ENCODE peak calls at places on chromosome 6, in eight cellular contexts. G is adrenal gland; E is NCI-H1048; P is Calu3; Y is activated CD8-positive, alpha-beta memory T cell treated with anti-CD3 and anti-CD28 coated beads for 48 hours; Z is lung microvascular endothelial cell; X is hippocampal formation; L is NCI-H1930. D is an unnamed sample.

GRCh38 chr6:43609402-43609801 is 19.7 kb downstream of the GTPBP2 start:
- DNase-seq in G (no peak), E (no peak), P (no peak), Y (no peak), Z (no peak), X (no peak), L (no peak), D (no peak)

GRCh38 chr6:170107606-170108222 is 183.2 kb downstream of the DLL1 start:
- DNase-seq in G (peak; percentile 2), E (no peak), P (no peak), Y (no peak), Z (no peak), X (no peak), L (no peak), D (no peak)

GRCh38 chr6:24933868-24934401 is 1.8 kb downstream of the RIPOR2 start:
- DNase-seq in G (no peak), E (no peak), P (peak; percentile 36), Y (no peak), Z (peak; percentile 30), X (no peak), L (no peak), D (peak; percentile 61)

GRCh38 chr6:43269273-43270007 is 26.2 kb downstream of the TTBK1 start:
- DNase-seq in G (peak; percentile 53), E (no peak), P (peak; percentile 60), Y (no peak), Z (no peak), X (no peak), L (no peak), D (peak; percentile 44)

GRCh38 chr6:10414766-10415592 is at the start of gene TFAP2A:
- DNase-seq in G (no peak), E (no peak), P (peak; percentile 80), Y (no peak), Z (peak; percentile 37), X (no peak), L (no peak), D (no peak)

GRCh38 chr6:30060634-30060981 is 457 bp upstream of the POLR1H start:
- DNase-seq in G (peak; percentile 50), E (no peak), P (peak; percentile 23), Y (no peak), Z (peak; percentile 53), X (no peak), L (no peak), D (no peak)

GRCh38 chr6:47206626-47207025 is 103.1 kb downstream of the TNFRSF21 start:
- DNase-seq in G (no peak), E (no peak), P (no peak), Y (no peak), Z (no peak), X (no peak), L (no peak), D (no peak)

GRCh38 chr6:2363211-2363610 is 117.8 kb upstream of the GMDS start:
- DNase-seq in G (no peak), E (no peak), P (no peak), Y (no peak), Z (no peak), X (no peak), L (no peak), D (no peak)

GRCh38 chr6:129498950-129499870 is 210.8 kb downstream of the ARHGAP18 start:
- DNase-seq in G (no peak), E (no peak), P (peak; percentile 43), Y (no peak), Z (peak; percentile 67), X (peak; percentile 68), L (no peak), D (peak; percentile 41)

GRCh38 chr6:52904562-52905279 is 4.8 kb downstream of the GSTA3 start:
- DNase-seq in G (no peak), E (no peak), P (peak; percentile 9), Y (no peak), Z (peak; percentile 24), X (no peak), L (no peak), D (peak; percentile 5)

GRCh38 chr6:159229526-159229925 is 60.3 kb downstream of the FNDC1 start:
- DNase-seq in G (no peak), E (no peak), P (no peak), Y (no peak), Z (no peak), X (no peak), L (no peak), D (no peak)